ENCODE peak calls at places on chromosomes 6 and 20, in four cellular contexts. Q, M, Z and Y are unnamed samples.

GRCh38 chr6:34791164-34791841 is 580 bp upstream of the BLTP3A start:
- DNase-seq in Q (no peak), Z (peak), M (peak), Y (peak)

GRCh38 chr20:19662638-19662995 is 95.4 kb upstream of the RIN2 start:
- DNase-seq in Q (no peak), Z (no peak), M (no peak), Y (no peak)

GRCh38 chr6:18263561-18264337 is 581 bp downstream of the DEK start:
- DNase-seq in M (peak), Z (peak), Q (peak), Y (peak)

GRCh38 chr6:137497722-137498463 is 3.7 kb upstream of the OLIG3 start:
- DNase-seq in Z (no peak), M (no peak), Q (no peak), Y (peak)

GRCh38 chr6:140566706-140567330 is 1192.4 kb upstream of the CITED2 start:
- DNase-seq in M (no peak), Q (peak), Z (no peak), Y (no peak)

GRCh38 chr20:22743426-22743825 is 159.1 kb upstream of the FOXA2 start:
- DNase-seq in M (no peak), Z (no peak), Q (no peak), Y (no peak)

GRCh38 chr6:14772188-14772587 is 473.7 kb upstream of the JARID2 start:
- DNase-seq in Z (no peak), M (no peak), Q (no peak), Y (no peak)

GRCh38 chr20:4051413-4052138 is 36.2 kb upstream of the RNF24 start:
- DNase-seq in Z (no peak), M (no peak), Q (no peak), Y (no peak)

GRCh38 chr6:12760911-12761310 is 44.3 kb downstream of the PHACTR1 start:
- DNase-seq in Q (no peak), M (no peak), Z (no peak), Y (no peak)

GRCh38 chr6:30481213-30481964 is 7.9 kb upstream of the HLA-E start:
- DNase-seq in Q (no peak), M (no peak), Z (no peak), Y (no peak)

GRCh38 chr6:43361269-43361668 is 8.2 kb downstream of the ZNF318 start:
- DNase-seq in Q (no peak), M (no peak), Z (no peak), Y (no peak)

GRCh38 chr6:77466055-77467028 is 3.1 kb upstream of the HTR1B start:
- DNase-seq in Q (peak), Z (peak), M (peak), Y (peak)

GRCh38 chr6:148002067-148002466 is 340.6 kb upstream of the SASH1 start:
- DNase-seq in Q (no peak), Z (no peak), M (no peak), Y (no peak)

GRCh38 chr20:24462461-24463010 is 6.9 kb upstream of the SYNDIG1 start:
- DNase-seq in M (no peak), Q (no peak), Z (no peak), Y (no peak)

GRCh38 chr20:47181056-47181862 is 175.2 kb downstream of the ZMYND8 start:
- DNase-seq in Q (peak), M (peak), Z (peak), Y (no peak)

GRCh38 chr20:33589059-33589458 is 73.1 kb upstream of the C20orf144 start:
- DNase-seq in Q (no peak), M (no peak), Z (no peak), Y (no peak)

GRCh38 chr6:133724726-133725125 is 164.2 kb upstream of the TCF21 start:
- DNase-seq in M (no peak), Z (no peak), Q (peak), Y (no peak)

GRCh38 chr20:13119583-13119982 is 101.5 kb upstream of the ISM1 start:
- DNase-seq in Q (peak), M (no peak), Z (peak), Y (peak)

GRCh38 chr6:119890470-119890869 is 540.9 kb upstream of the MAN1A1 start:
- DNase-seq in Z (no peak), Q (no peak), M (no peak), Y (no peak)

GRCh38 chr6:161038229-161039003 is 46.8 kb downstream of the MAP3K4 start:
- DNase-seq in Z (no peak), Q (peak), M (no peak), Y (no peak)

GRCh38 chr20:25251558-25251957 is 3.7 kb downstream of the PYGB start:
- DNase-seq in M (no peak), Q (no peak), Z (no peak), Y (peak)

GRCh38 chr20:62133051-62133845 is 9.9 kb downstream of the PSMA7 start:
- DNase-seq in Q (no peak), Z (no peak), M (no peak), Y (no peak)

GRCh38 chr20:61856626-61857413 is 208.9 kb downstream of the TAF4 start:
- DNase-seq in Q (no peak), M (no peak), Z (no peak), Y (no peak)

GRCh38 chr6:116405147-116405546 is 34.4 kb downstream of the DSE start:
- DNase-seq in Q (no peak), M (no peak), Z (no peak), Y (no peak)

GRCh38 chr6:12115492-12115891 is 103.4 kb downstream of the HIVEP1 start:
- DNase-seq in M (no peak), Q (no peak), Z (no peak), Y (no peak)

GRCh38 chr6:15675537-15676170 is 12.8 kb upstream of the DTNBP1 start:
- DNase-seq in Q (no peak), Z (no peak), M (no peak), Y (no peak)

GRCh38 chr20:24781061-24781980 is 167.7 kb upstream of the CST7 start:
- DNase-seq in M (no peak), Z (no peak), Q (peak), Y (no peak)

GRCh38 chr6:162704001-162704400 is 23.6 kb downstream of the PRKN start:
- DNase-seq in Z (peak), M (no peak), Q (no peak), Y (no peak)

GRCh38 chr6:13355043-13355945 is 27.0 kb upstream of the TBC1D7 start:
- DNase-seq in M (no peak), Z (no peak), Q (peak), Y (no peak)

GRCh38 chr6:149334682-149335160 is 17.2 kb downstream of the TAB2 start:
- DNase-seq in Q (peak), M (peak), Z (no peak), Y (no peak)

GRCh38 chr20:10616212-10616611 is 57.6 kb downstream of the JAG1 start:
- DNase-seq in Q (no peak), M (no peak), Z (no peak), Y (no peak)

GRCh38 chr6:73521351-73522254 is 771 bp upstream of the EEF1A1 start:
- DNase-seq in Z (peak), Q (no peak), M (no peak), Y (peak)

GRCh38 chr6:1766663-1767062 is 156.9 kb downstream of the FOXC1 start:
- DNase-seq in Z (no peak), M (peak), Q (no peak), Y (no peak)

GRCh38 chr20:20395087-20395486 is 27.2 kb downstream of the INSM1 start:
- DNase-seq in Q (no peak), M (no peak), Z (no peak), Y (no peak)

GRCh38 chr6:11851405-11851804 is 72.8 kb upstream of the ADTRP start:
- DNase-seq in Z (no peak), Q (peak), M (no peak), Y (no peak)

GRCh38 chr6:31901415-31901952 is 402 bp downstream of the ZBTB12 start:
- DNase-seq in Q (peak), M (peak), Z (peak), Y (peak)

GRCh38 chr6:110216140-110216539 is 35.9 kb downstream of the CDC40 start:
- DNase-seq in Z (no peak), Q (no peak), M (no peak), Y (no peak)

GRCh38 chr6:21665436-21666199 is 72.1 kb downstream of the SOX4 start:
- DNase-seq in Z (no peak), M (no peak), Q (no peak), Y (no peak)